ENCODE peak calls at places on chromosomes 1 and 21, in seven cellular contexts. One of them, this sample, is unnamed.

GRCh38 chr1:184296466-184297243 is 90.2 kb upstream of the C1orf21 start:
- DNase-seq in activated B cell treated with CpG ODN at 0.5 μM for 24 hours: no peak
- DNase-seq in brain microvascular endothelial cell: peak; percentile 99
- DNase-seq in HFF-Myc: peak; percentile 88
- DNase-seq in GM10248: no peak
- DNase-seq in B cell: no peak
- DNase-seq in tibial nerve: peak; percentile 93
- DNase-seq in this sample: no peak

GRCh38 chr21:34705032-34705431 is 36.2 kb downstream of the CLIC6 start:
- DNase-seq in activated B cell treated with CpG ODN at 0.5 μM for 24 hours: no peak
- DNase-seq in brain microvascular endothelial cell: no peak
- DNase-seq in HFF-Myc: no peak
- DNase-seq in GM10248: no peak
- DNase-seq in B cell: no peak
- DNase-seq in tibial nerve: no peak
- DNase-seq in this sample: no peak

GRCh38 chr1:103529746-103530145 is 4.2 kb downstream of the RNPC3 start:
- DNase-seq in activated B cell treated with CpG ODN at 0.5 μM for 24 hours: no peak
- DNase-seq in brain microvascular endothelial cell: peak; percentile 66
- DNase-seq in HFF-Myc: no peak
- DNase-seq in GM10248: no peak
- DNase-seq in B cell: no peak
- DNase-seq in tibial nerve: no peak
- DNase-seq in this sample: no peak

GRCh38 chr1:151458936-151459330 is 361 bp downstream of the POGZ start:
- DNase-seq in activated B cell treated with CpG ODN at 0.5 μM for 24 hours: peak; percentile 57
- DNase-seq in brain microvascular endothelial cell: peak; percentile 41
- DNase-seq in HFF-Myc: no peak
- DNase-seq in GM10248: peak; percentile 65
- DNase-seq in B cell: peak; percentile 68
- DNase-seq in tibial nerve: peak; percentile 43
- DNase-seq in this sample: peak; percentile 52

GRCh38 chr1:118636004-118636403 is 352.1 kb downstream of the TBX15 start:
- DNase-seq in activated B cell treated with CpG ODN at 0.5 μM for 24 hours: no peak
- DNase-seq in brain microvascular endothelial cell: no peak
- DNase-seq in HFF-Myc: no peak
- DNase-seq in GM10248: no peak
- DNase-seq in B cell: no peak
- DNase-seq in tibial nerve: no peak
- DNase-seq in this sample: no peak

GRCh38 chr1:233662503-233663105 is 48.7 kb downstream of the KCNK1 start:
- DNase-seq in activated B cell treated with CpG ODN at 0.5 μM for 24 hours: no peak
- DNase-seq in brain microvascular endothelial cell: no peak
- DNase-seq in HFF-Myc: no peak
- DNase-seq in GM10248: no peak
- DNase-seq in B cell: no peak
- DNase-seq in tibial nerve: no peak
- DNase-seq in this sample: no peak

GRCh38 chr1:168386949-168387586 is 106.4 kb downstream of the TBX19 start:
- DNase-seq in activated B cell treated with CpG ODN at 0.5 μM for 24 hours: peak; percentile 17
- DNase-seq in brain microvascular endothelial cell: no peak
- DNase-seq in HFF-Myc: no peak
- DNase-seq in GM10248: peak; percentile 36
- DNase-seq in B cell: no peak
- DNase-seq in tibial nerve: no peak
- DNase-seq in this sample: no peak

GRCh38 chr1:170881268-170882265 is 53.8 kb upstream of the MROH9 start:
- DNase-seq in activated B cell treated with CpG ODN at 0.5 μM for 24 hours: no peak
- DNase-seq in brain microvascular endothelial cell: peak; percentile 56
- DNase-seq in HFF-Myc: peak; percentile 24
- DNase-seq in GM10248: no peak
- DNase-seq in B cell: no peak
- DNase-seq in tibial nerve: peak; percentile 32
- DNase-seq in this sample: no peak

GRCh38 chr1:164210211-164210739 is 348.7 kb upstream of the PBX1 start:
- DNase-seq in activated B cell treated with CpG ODN at 0.5 μM for 24 hours: no peak
- DNase-seq in brain microvascular endothelial cell: no peak
- DNase-seq in HFF-Myc: no peak
- DNase-seq in GM10248: no peak
- DNase-seq in B cell: no peak
- DNase-seq in tibial nerve: no peak
- DNase-seq in this sample: no peak

GRCh38 chr1:225454733-225455132 is 26.9 kb upstream of the LBR start:
- DNase-seq in activated B cell treated with CpG ODN at 0.5 μM for 24 hours: no peak
- DNase-seq in brain microvascular endothelial cell: peak; percentile 93
- DNase-seq in HFF-Myc: no peak
- DNase-seq in GM10248: peak; percentile 50
- DNase-seq in B cell: no peak
- DNase-seq in tibial nerve: no peak
- DNase-seq in this sample: peak; percentile 91

GRCh38 chr1:245079021-245079609 is 75.7 kb upstream of the KIF26B start:
- DNase-seq in activated B cell treated with CpG ODN at 0.5 μM for 24 hours: no peak
- DNase-seq in brain microvascular endothelial cell: peak; percentile 55
- DNase-seq in HFF-Myc: no peak
- DNase-seq in GM10248: no peak
- DNase-seq in B cell: no peak
- DNase-seq in tibial nerve: no peak
- DNase-seq in this sample: no peak

GRCh38 chr1:24635195-24635843 is 7.8 kb upstream of the SRRM1 start:
- DNase-seq in activated B cell treated with CpG ODN at 0.5 μM for 24 hours: no peak
- DNase-seq in brain microvascular endothelial cell: peak; percentile 58
- DNase-seq in HFF-Myc: peak; percentile 57
- DNase-seq in GM10248: peak; percentile 67
- DNase-seq in B cell: no peak
- DNase-seq in tibial nerve: no peak
- DNase-seq in this sample: no peak

GRCh38 chr1:40309374-40310128 is 7.5 kb downstream of the COL9A2 start:
- DNase-seq in activated B cell treated with CpG ODN at 0.5 μM for 24 hours: no peak
- DNase-seq in brain microvascular endothelial cell: no peak
- DNase-seq in HFF-Myc: no peak
- DNase-seq in GM10248: no peak
- DNase-seq in B cell: no peak
- DNase-seq in tibial nerve: no peak
- DNase-seq in this sample: no peak

GRCh38 chr1:221880182-221880581 is 138.3 kb upstream of the DUSP10 start:
- DNase-seq in activated B cell treated with CpG ODN at 0.5 μM for 24 hours: no peak
- DNase-seq in brain microvascular endothelial cell: no peak
- DNase-seq in HFF-Myc: no peak
- DNase-seq in GM10248: no peak
- DNase-seq in B cell: no peak
- DNase-seq in tibial nerve: no peak
- DNase-seq in this sample: no peak

GRCh38 chr1:198967566-198967965 is 328.7 kb downstream of the PTPRC start:
- DNase-seq in activated B cell treated with CpG ODN at 0.5 μM for 24 hours: no peak
- DNase-seq in brain microvascular endothelial cell: no peak
- DNase-seq in HFF-Myc: no peak
- DNase-seq in GM10248: no peak
- DNase-seq in B cell: no peak
- DNase-seq in tibial nerve: no peak
- DNase-seq in this sample: no peak

GRCh38 chr1:150567717-150568561 is 11.5 kb downstream of the MCL1 start:
- DNase-seq in activated B cell treated with CpG ODN at 0.5 μM for 24 hours: no peak
- DNase-seq in brain microvascular endothelial cell: peak; percentile 97
- DNase-seq in HFF-Myc: peak; percentile 87
- DNase-seq in GM10248: peak; percentile 18
- DNase-seq in B cell: no peak
- DNase-seq in tibial nerve: peak; percentile 94
- DNase-seq in this sample: no peak

GRCh38 chr21:28899744-28900143 is 92.9 kb downstream of the LTN1 start:
- DNase-seq in activated B cell treated with CpG ODN at 0.5 μM for 24 hours: no peak
- DNase-seq in brain microvascular endothelial cell: peak; percentile 53
- DNase-seq in HFF-Myc: no peak
- DNase-seq in GM10248: no peak
- DNase-seq in B cell: no peak
- DNase-seq in tibial nerve: no peak
- DNase-seq in this sample: no peak

GRCh38 chr21:45309069-45309521 is 21.4 kb upstream of the POFUT2 start:
- DNase-seq in activated B cell treated with CpG ODN at 0.5 μM for 24 hours: no peak
- DNase-seq in brain microvascular endothelial cell: peak; percentile 84
- DNase-seq in HFF-Myc: no peak
- DNase-seq in GM10248: no peak
- DNase-seq in B cell: no peak
- DNase-seq in tibial nerve: no peak
- DNase-seq in this sample: no peak

GRCh38 chr1:58754683-58755467 is 29.0 kb downstream of the JUN start:
- DNase-seq in activated B cell treated with CpG ODN at 0.5 μM for 24 hours: no peak
- DNase-seq in brain microvascular endothelial cell: no peak
- DNase-seq in HFF-Myc: no peak
- DNase-seq in GM10248: no peak
- DNase-seq in B cell: no peak
- DNase-seq in tibial nerve: no peak
- DNase-seq in this sample: no peak

GRCh38 chr1:3817138-3817740 is 20.9 kb upstream of the LRRC47 start:
- DNase-seq in activated B cell treated with CpG ODN at 0.5 μM for 24 hours: no peak
- DNase-seq in brain microvascular endothelial cell: no peak
- DNase-seq in HFF-Myc: no peak
- DNase-seq in GM10248: no peak
- DNase-seq in B cell: no peak
- DNase-seq in tibial nerve: no peak
- DNase-seq in this sample: no peak

GRCh38 chr1:151210830-151211229 is 12.5 kb downstream of the PIP5K1A start:
- DNase-seq in activated B cell treated with CpG ODN at 0.5 μM for 24 hours: no peak
- DNase-seq in brain microvascular endothelial cell: no peak
- DNase-seq in HFF-Myc: no peak
- DNase-seq in GM10248: no peak
- DNase-seq in B cell: no peak
- DNase-seq in tibial nerve: no peak
- DNase-seq in this sample: no peak

GRCh38 chr1:11535761-11536572 is 57.0 kb downstream of the DISP3 start:
- DNase-seq in activated B cell treated with CpG ODN at 0.5 μM for 24 hours: no peak
- DNase-seq in brain microvascular endothelial cell: no peak
- DNase-seq in HFF-Myc: no peak
- DNase-seq in GM10248: no peak
- DNase-seq in B cell: no peak
- DNase-seq in tibial nerve: no peak
- DNase-seq in this sample: no peak

GRCh38 chr1:221994274-221994698 is 252.4 kb upstream of the DUSP10 start:
- DNase-seq in activated B cell treated with CpG ODN at 0.5 μM for 24 hours: no peak
- DNase-seq in brain microvascular endothelial cell: peak; percentile 21
- DNase-seq in HFF-Myc: no peak
- DNase-seq in GM10248: peak; percentile 31
- DNase-seq in B cell: no peak
- DNase-seq in tibial nerve: no peak
- DNase-seq in this sample: peak; percentile 55

GRCh38 chr1:147651466-147651865 is 18.9 kb downstream of the ACP6 start:
- DNase-seq in activated B cell treated with CpG ODN at 0.5 μM for 24 hours: no peak
- DNase-seq in brain microvascular endothelial cell: no peak
- DNase-seq in HFF-Myc: no peak
- DNase-seq in GM10248: no peak
- DNase-seq in B cell: no peak
- DNase-seq in tibial nerve: no peak
- DNase-seq in this sample: no peak

GRCh38 chr1:10916311-10916710 is 96.1 kb upstream of the TARDBP start:
- DNase-seq in activated B cell treated with CpG ODN at 0.5 μM for 24 hours: no peak
- DNase-seq in brain microvascular endothelial cell: no peak
- DNase-seq in HFF-Myc: no peak
- DNase-seq in GM10248: no peak
- DNase-seq in B cell: no peak
- DNase-seq in tibial nerve: no peak
- DNase-seq in this sample: no peak

GRCh38 chr21:32974653-32975052 is 51.1 kb upstream of the OLIG2 start:
- DNase-seq in activated B cell treated with CpG ODN at 0.5 μM for 24 hours: no peak
- DNase-seq in brain microvascular endothelial cell: no peak
- DNase-seq in HFF-Myc: no peak
- DNase-seq in GM10248: no peak
- DNase-seq in B cell: no peak
- DNase-seq in tibial nerve: no peak
- DNase-seq in this sample: no peak
- TF ChIP-seq CTCF in activated B cell treated with CpG ODN at 0.5 μM for 24 hours: no peak
- TF ChIP-seq CTCF in brain microvascular endothelial cell: no peak
- TF ChIP-seq CTCF in HFF-Myc: no peak
- TF ChIP-seq CTCF in GM10248: no peak
- TF ChIP-seq CTCF in B cell: no peak
- TF ChIP-seq CTCF in tibial nerve: no peak
- TF ChIP-seq CTCF in this sample: no peak

GRCh38 chr1:19372602-19373001 is 60.5 kb downstream of the SLC66A1 start:
- DNase-seq in activated B cell treated with CpG ODN at 0.5 μM for 24 hours: no peak
- DNase-seq in brain microvascular endothelial cell: no peak
- DNase-seq in HFF-Myc: no peak
- DNase-seq in GM10248: no peak
- DNase-seq in B cell: no peak
- DNase-seq in tibial nerve: no peak
- DNase-seq in this sample: no peak

GRCh38 chr1:19373206-19374126 is 61.3 kb downstream of the SLC66A1 start:
- DNase-seq in activated B cell treated with CpG ODN at 0.5 μM for 24 hours: no peak
- DNase-seq in brain microvascular endothelial cell: no peak
- DNase-seq in HFF-Myc: no peak
- DNase-seq in GM10248: no peak
- DNase-seq in B cell: no peak
- DNase-seq in tibial nerve: peak; percentile 40
- DNase-seq in this sample: no peak

GRCh38 chr1:19375621-19376020 is 63.5 kb downstream of the SLC66A1 start:
- DNase-seq in activated B cell treated with CpG ODN at 0.5 μM for 24 hours: no peak
- DNase-seq in brain microvascular endothelial cell: no peak
- DNase-seq in HFF-Myc: no peak
- DNase-seq in GM10248: no peak
- DNase-seq in B cell: no peak
- DNase-seq in tibial nerve: no peak
- DNase-seq in this sample: no peak

GRCh38 chr1:19374926-19375325 is 62.8 kb downstream of the SLC66A1 start:
- DNase-seq in activated B cell treated with CpG ODN at 0.5 μM for 24 hours: no peak
- DNase-seq in brain microvascular endothelial cell: no peak
- DNase-seq in HFF-Myc: no peak
- DNase-seq in GM10248: no peak
- DNase-seq in B cell: no peak
- DNase-seq in tibial nerve: no peak
- DNase-seq in this sample: no peak

DNA sequence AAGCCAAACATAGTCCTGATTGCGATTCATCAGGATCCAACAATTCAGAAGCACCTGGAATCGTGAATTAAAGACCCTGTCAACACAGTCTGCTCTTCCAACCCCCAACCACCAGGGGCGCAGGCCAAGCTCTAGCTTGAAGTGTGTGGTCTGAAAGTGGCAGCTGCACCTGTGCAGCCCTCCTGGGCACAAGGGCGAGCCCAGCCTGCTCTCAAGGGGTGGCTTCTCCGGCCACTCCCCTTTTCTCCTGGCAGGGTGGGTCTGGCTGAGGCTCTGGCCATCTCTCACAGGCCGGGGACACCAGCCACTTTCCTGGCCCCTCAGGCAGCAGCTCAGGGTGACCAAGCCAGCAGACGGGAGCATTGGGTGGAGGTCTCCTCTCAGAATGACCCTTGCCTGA is 62.3 kb downstream of the SLC66A1 start:
- DNase-seq in activated B cell treated with CpG ODN at 0.5 μM for 24 hours: no peak
- DNase-seq in brain microvascular endothelial cell: no peak
- DNase-seq in HFF-Myc: no peak
- DNase-seq in GM10248: peak; percentile 53
- DNase-seq in B cell: no peak
- DNase-seq in tibial nerve: no peak
- DNase-seq in this sample: no peak
- TF ChIP-seq CTCF in activated B cell treated with CpG ODN at 0.5 μM for 24 hours: no peak
- TF ChIP-seq CTCF in brain microvascular endothelial cell: peak; percentile 71
- TF ChIP-seq CTCF in HFF-Myc: peak; percentile 34
- TF ChIP-seq CTCF in GM10248: peak; percentile 31
- TF ChIP-seq CTCF in B cell: peak; percentile 52
- TF ChIP-seq CTCF in tibial nerve: peak; percentile 8
- TF ChIP-seq CTCF in this sample: peak; percentile 24

GRCh38 chr1:26887125-26887524 is 3.0 kb downstream of the GPN2 start:
- DNase-seq in activated B cell treated with CpG ODN at 0.5 μM for 24 hours: no peak
- DNase-seq in brain microvascular endothelial cell: peak; percentile 20
- DNase-seq in HFF-Myc: no peak
- DNase-seq in GM10248: no peak
- DNase-seq in B cell: no peak
- DNase-seq in tibial nerve: no peak
- DNase-seq in this sample: no peak
- TF ChIP-seq CTCF in activated B cell treated with CpG ODN at 0.5 μM for 24 hours: no peak
- TF ChIP-seq CTCF in brain microvascular endothelial cell: peak; percentile 67
- TF ChIP-seq CTCF in HFF-Myc: peak; percentile 60
- TF ChIP-seq CTCF in GM10248: peak; percentile 46
- TF ChIP-seq CTCF in B cell: peak; percentile 39
- TF ChIP-seq CTCF in tibial nerve: no peak
- TF ChIP-seq CTCF in this sample: peak; percentile 51

GRCh38 chr1:32538887-32539583 is at the start of gene ZBTB8A:
- DNase-seq in activated B cell treated with CpG ODN at 0.5 μM for 24 hours: peak; percentile 17
- DNase-seq in brain microvascular endothelial cell: peak; percentile 40
- DNase-seq in HFF-Myc: peak; percentile 29
- DNase-seq in GM10248: peak; percentile 37
- DNase-seq in B cell: no peak
- DNase-seq in tibial nerve: peak; percentile 14
- DNase-seq in this sample: no peak
- TF ChIP-seq CTCF in activated B cell treated with CpG ODN at 0.5 μM for 24 hours: no peak
- TF ChIP-seq CTCF in brain microvascular endothelial cell: peak; percentile 20
- TF ChIP-seq CTCF in HFF-Myc: no peak
- TF ChIP-seq CTCF in GM10248: no peak
- TF ChIP-seq CTCF in B cell: no peak
- TF ChIP-seq CTCF in tibial nerve: no peak
- TF ChIP-seq CTCF in this sample: no peak